ENCODE peak calls at places on chromosomes 4 and X, in seven cellular contexts. I is A549, C is IMR-90, R is uterus, Z is HCT116, J is esophagus muscularis mucosa, P is stomach. L is an unnamed sample.

GRCh38 chrX:19392703-19393102 is 49.0 kb downstream of the PDHA1 start:
- DNase-seq in J (no peak), I (no peak), R (no peak), Z (no peak), C (no peak), P (no peak), L (no peak)

GRCh38 chr4:165324203-165324917 is 3.1 kb upstream of the MSMO1 start:
- DNase-seq in R (no peak), J (no peak), C (no peak), P (no peak), Z (no peak), I (no peak), L (no peak)

GRCh38 chr4:11323771-11324170 is 104.9 kb downstream of the HS3ST1 start:
- DNase-seq in C (no peak), Z (no peak), P (no peak), R (no peak), I (no peak), J (peak; percentile 78), L (no peak)

GRCh38 chr4:108965472-108966076 is 202.7 kb upstream of the ETNPPL start:
- DNase-seq in I (no peak), Z (no peak), P (no peak), C (no peak), J (no peak), R (no peak), L (no peak)

GRCh38 chrX:22987452-22987851 is 12.3 kb upstream of the DDX53 start:
- DNase-seq in I (no peak), P (no peak), J (no peak), Z (no peak), C (peak; percentile 25), R (no peak), L (no peak)

GRCh38 chr4:107599841-107600240 is 120.2 kb downstream of the PAPSS1 start:
- DNase-seq in C (no peak), P (no peak), J (no peak), I (no peak), Z (no peak), R (no peak), L (no peak)

GRCh38 chr4:25834411-25835107 is 28.2 kb downstream of the SEL1L3 start:
- DNase-seq in I (no peak), Z (no peak), C (no peak), P (no peak), J (no peak), R (no peak), L (no peak)

GRCh38 chr4:5399790-5400421 is 308.5 kb downstream of the EVC2 start:
- DNase-seq in I (peak; percentile 36), Z (peak; percentile 8), J (no peak), R (no peak), C (peak; percentile 38), P (no peak), L (no peak)

GRCh38 chr4:76365636-76366035 is 55.3 kb downstream of the CCDC158 start:
- DNase-seq in I (no peak), R (no peak), P (no peak), J (no peak), C (peak; percentile 46), Z (no peak), L (no peak)

GRCh38 chrX:16628954-16629595 is 20.9 kb upstream of the S100G start:
- DNase-seq in C (no peak), J (no peak), P (no peak), R (no peak), Z (no peak), I (no peak), L (no peak)

GRCh38 chr4:184932343-184932742 is 85.9 kb upstream of the HELT start:
- DNase-seq in I (no peak), Z (no peak), C (no peak), J (peak; percentile 45), R (no peak), P (no peak), L (no peak)

GRCh38 chr4:88211473-88212252 is 53.2 kb upstream of the ABCG2 start:
- DNase-seq in C (peak; percentile 46), P (peak; percentile 38), Z (peak; percentile 47), J (peak; percentile 85), I (no peak), R (peak; percentile 64), L (no peak)

GRCh38 chrX:22968494-22968893 is 31.3 kb upstream of the DDX53 start:
- DNase-seq in C (no peak), R (no peak), I (no peak), P (no peak), J (no peak), Z (no peak), L (no peak)

GRCh38 chrX:129523076-129524055 is at the start of gene SMARCA1:
- DNase-seq in C (peak; percentile 63), Z (peak; percentile 16), R (peak; percentile 60), J (no peak), I (peak; percentile 67), P (peak; percentile 39), L (no peak)

GRCh38 chr4:47705326-47705981 is 132.4 kb downstream of the CORIN start:
- DNase-seq in C (peak; percentile 55), P (no peak), J (no peak), I (no peak), Z (no peak), R (no peak), L (no peak)

GRCh38 chrX:55290963-55291362 is 26.2 kb upstream of the PAGE3 start:
- DNase-seq in I (no peak), Z (no peak), P (no peak), C (no peak), R (no peak), J (no peak), L (no peak)

GRCh38 chr4:10029403-10029802 is 8.1 kb upstream of the SLC2A9 start:
- DNase-seq in C (no peak), R (no peak), J (no peak), Z (no peak), P (no peak), I (no peak), L (no peak)

GRCh38 chrX:133943507-133943906 is 41.9 kb downstream of the GPC3 start:
- DNase-seq in C (no peak), J (no peak), P (no peak), R (no peak), Z (no peak), I (no peak), L (no peak)

GRCh38 chrX:74449937-74450330 is 28.6 kb downstream of the SLC16A2 start:
- DNase-seq in Z (no peak), I (no peak), P (no peak), J (no peak), R (no peak), C (peak; percentile 68), L (no peak)

GRCh38 chrX:115047715-115048114 is 30.3 kb upstream of the IL13RA2 start:
- DNase-seq in C (no peak), I (no peak), J (no peak), P (no peak), Z (no peak), R (no peak), L (no peak)

GRCh38 chr4:70637239-70637920 is 8.8 kb downstream of the ENAM start:
- DNase-seq in P (no peak), C (peak; percentile 24), J (no peak), Z (no peak), I (no peak), R (no peak), L (no peak)

GRCh38 chrX:23792861-23793553 is 10.0 kb downstream of the SAT1 start:
- DNase-seq in R (no peak), C (no peak), J (no peak), I (no peak), Z (no peak), P (no peak), L (no peak)

GRCh38 chr4:88765729-88766128 is 68.1 kb upstream of the NAP1L5 start:
- DNase-seq in R (no peak), Z (no peak), C (peak; percentile 84), P (no peak), I (peak; percentile 15), J (no peak), L (no peak)

GRCh38 chrX:107674480-107675364 is 46.4 kb downstream of the PRPS1 start:
- DNase-seq in C (no peak), P (peak; percentile 58), Z (no peak), J (peak; percentile 94), I (no peak), R (peak; percentile 88), L (peak; percentile 20)

GRCh38 chr4:80948161-80948560 is 82.3 kb upstream of the BMP3 start:
- DNase-seq in I (no peak), R (no peak), P (no peak), C (no peak), J (no peak), Z (no peak), L (no peak)

GRCh38 chrX:24148535-24149345 is 789 bp upstream of the ZFX start:
- DNase-seq in I (no peak), C (peak; percentile 61), Z (no peak), J (no peak), P (no peak), R (peak; percentile 66), L (no peak)

GRCh38 chrX:101659601-101660063 is at the start of gene ARMCX2:
- DNase-seq in P (peak; percentile 36), R (peak; percentile 79), Z (no peak), J (no peak), I (no peak), C (peak; percentile 69), L (no peak)
- TF ChIP-seq POLR2A in P (no peak), R (peak; percentile 80), Z (no peak), J (peak; percentile 36), I (no peak), C (peak; percentile 80), L (no peak)

DNA sequence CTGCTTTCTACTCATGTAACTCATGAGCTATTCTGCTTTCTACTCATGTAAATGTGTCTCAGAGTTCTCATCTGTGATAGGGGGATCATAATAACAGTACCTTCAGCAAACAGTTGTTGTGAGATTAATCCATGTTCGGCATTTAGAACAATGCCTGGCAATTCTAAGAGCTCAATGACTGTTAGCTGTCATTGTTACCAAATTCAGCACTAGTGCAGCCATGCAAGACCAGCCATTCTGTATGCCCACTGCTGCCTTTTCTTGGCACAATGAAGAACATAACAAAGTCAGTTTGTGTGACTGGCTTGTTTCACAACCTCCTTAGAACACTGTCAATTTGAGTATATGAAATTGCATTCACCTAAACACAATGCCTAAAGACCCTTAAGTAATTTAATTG is 163.2 kb downstream of the ANK2 start:
- DNase-seq in R (no peak), I (no peak), C (no peak), Z (no peak), J (no peak), P (no peak), L (no peak)
- H3K27ac ChIP-seq in R (no peak overlapping the region), I (no peak overlapping the region), C (no peak overlapping the region), Z (no peak overlapping the region), J (no peak overlapping the region), P (no peak overlapping the region), L (no peak overlapping the region)

GRCh38 chrX:46750829-46751228 is 8.1 kb downstream of the SLC9A7 start:
- DNase-seq in J (no peak), R (no peak), P (no peak), Z (no peak), C (no peak), I (no peak), L (no peak)
- H3K4me1 ChIP-seq in J (no peaks in the 10 kb centered on the region), R (no peaks in the 10 kb centered on the region), P (no peaks in the 10 kb centered on the region), Z (no peaks in the 10 kb centered on the region), C (peaks cover 6% of the 10 kb centered on the region), I (no peaks in the 10 kb centered on the region), L (no peaks in the 10 kb centered on the region)

DNA sequence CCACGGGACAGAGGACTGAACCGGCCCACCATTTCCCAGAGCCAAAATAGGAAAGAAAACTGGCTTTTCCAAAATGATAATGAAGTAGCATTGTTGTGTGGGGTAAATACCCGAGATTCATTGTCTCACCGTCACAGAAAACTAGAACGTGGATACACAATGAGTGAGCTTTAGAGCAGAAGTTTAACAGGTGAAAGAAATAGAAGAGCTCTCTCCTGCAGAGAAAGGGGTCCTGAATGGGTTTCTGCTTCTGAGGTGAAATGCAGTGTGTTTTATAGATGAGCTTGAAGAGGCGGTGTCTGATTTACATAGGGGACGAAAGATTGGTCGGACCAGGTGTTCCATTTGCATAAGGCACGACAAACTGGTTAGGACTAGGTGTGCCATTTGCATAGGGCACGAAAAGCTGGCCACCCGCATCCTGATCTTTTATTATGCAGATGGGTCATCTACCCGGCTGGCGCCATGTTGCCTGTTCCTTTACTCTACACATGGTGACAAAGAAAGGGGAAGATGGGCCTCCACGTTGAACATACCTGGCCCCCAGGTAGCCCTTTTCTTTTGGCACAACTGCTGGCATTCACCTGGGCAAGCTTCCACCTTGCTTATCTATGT is 118.1 kb downstream of the ATXN3L start:
- DNase-seq in C (no peak), I (no peak), R (no peak), J (no peak), Z (no peak), P (peak; percentile 27), L (no peak)
- TF ChIP-seq POLR2A in C (no peak), I (no peak), R (no peak), J (no peak), Z (no peak), P (no peak), L (no peak)

L was measured in esophagus squamous epithelium.